ENCODE peak calls at places on chromosome 21, in six cellular contexts. M, T, A, I, J and L are unnamed samples.

GRCh38 chr21:44353200-44353970 is at the start of gene TRPM2:
- DNase-seq in J (no peak), A (no peak), I (peak; percentile 52), M (peak; percentile 40), T (no peak), L (no peak)

GRCh38 chr21:45114072-45114471 is 39.7 kb downstream of the ADARB1 start:
- DNase-seq in T (no peak), J (no peak), A (no peak), M (no peak), I (no peak), L (no peak)

GRCh38 chr21:46114963-46115362 is 17.1 kb downstream of the COL6A2 start:
- DNase-seq in T (no peak), J (peak; percentile 0), I (no peak), A (no peak), M (no peak), L (peak; percentile 4)

GRCh38 chr21:34004013-34004938 is 69.1 kb upstream of the MRPS6 start:
- DNase-seq in J (no peak), M (no peak), A (no peak), I (no peak), T (no peak), L (no peak)

GRCh38 chr21:33266050-33266783 is at the start of gene IL10RB:
- DNase-seq in M (peak; percentile 78), A (peak; percentile 74), I (peak; percentile 87), T (no peak), J (peak; percentile 71), L (peak; percentile 61)

GRCh38 chr21:46082638-46083270 is 15.2 kb upstream of the COL6A2 start:
- DNase-seq in J (no peak), A (no peak), T (no peak), I (no peak), M (no peak), L (no peak)

GRCh38 chr21:46110499-46111192 is 12.7 kb downstream of the COL6A2 start:
- DNase-seq in I (peak; percentile 26), A (peak; percentile 62), J (no peak), T (no peak), M (peak; percentile 21), L (peak; percentile 3)

GRCh38 chr21:38140192-38140905 is 116.4 kb upstream of the KCNJ15 start:
- DNase-seq in M (peak; percentile 43), T (no peak), J (no peak), A (peak; percentile 76), I (no peak), L (no peak)

GRCh38 chr21:46219591-46220239 is 8.9 kb downstream of the LSS start:
- DNase-seq in M (no peak), T (no peak), A (peak; percentile 37), I (no peak), J (no peak), L (no peak)

GRCh38 chr21:42672699-42673458 is 19.5 kb downstream of the PDE9A start:
- DNase-seq in J (no peak), T (no peak), M (no peak), I (no peak), A (no peak), L (no peak)
- TF ChIP-seq CTCF in J (no peak), T (no peak), M (no peak), I (no peak), A (no peak), L (no peak)

GRCh38 chr21:35051287-35051818 is 2.3 kb upstream of the RUNX1 start:
- DNase-seq in J (peak; percentile 54), A (peak; percentile 61), T (no peak), I (peak; percentile 89), M (peak; percentile 89), L (peak; percentile 56)
- TF ChIP-seq CTCF in J (no peak), A (peak; percentile 14), T (peak; percentile 50), I (peak; percentile 68), M (peak; percentile 69), L (peak; percentile 76)

GRCh38 chr21:28196981-28197380 is 795.7 kb downstream of the LTN1 start:
- DNase-seq in T (no peak), J (no peak), A (no peak), M (no peak), I (no peak), L (no peak)

DNA sequence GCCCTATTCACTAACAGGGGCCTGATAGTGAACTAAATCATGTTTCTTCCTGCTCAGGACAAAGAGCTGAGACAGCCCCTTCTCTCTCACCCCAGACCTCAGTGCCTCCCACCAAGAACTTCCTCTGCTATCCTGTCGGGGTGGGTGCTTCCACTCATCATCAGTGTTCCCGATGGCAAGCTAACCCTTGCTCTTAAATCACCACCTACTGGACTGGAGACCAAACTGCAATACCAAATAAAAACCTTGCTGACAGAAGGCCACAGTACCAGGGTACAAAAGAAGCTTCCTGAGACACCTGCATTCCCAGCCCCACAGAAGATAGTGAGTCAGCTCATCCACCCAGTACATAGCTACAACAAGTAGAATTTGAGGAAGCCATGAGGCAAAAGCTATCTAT is 799.5 kb downstream of the LTN1 start:
- DNase-seq in A (no peak), M (no peak), J (no peak), T (no peak), I (no peak), L (no peak)
- TF ChIP-seq CTCF in A (no peak), M (no peak), J (no peak), T (peak; percentile 18), I (no peak), L (no peak)

DNA sequence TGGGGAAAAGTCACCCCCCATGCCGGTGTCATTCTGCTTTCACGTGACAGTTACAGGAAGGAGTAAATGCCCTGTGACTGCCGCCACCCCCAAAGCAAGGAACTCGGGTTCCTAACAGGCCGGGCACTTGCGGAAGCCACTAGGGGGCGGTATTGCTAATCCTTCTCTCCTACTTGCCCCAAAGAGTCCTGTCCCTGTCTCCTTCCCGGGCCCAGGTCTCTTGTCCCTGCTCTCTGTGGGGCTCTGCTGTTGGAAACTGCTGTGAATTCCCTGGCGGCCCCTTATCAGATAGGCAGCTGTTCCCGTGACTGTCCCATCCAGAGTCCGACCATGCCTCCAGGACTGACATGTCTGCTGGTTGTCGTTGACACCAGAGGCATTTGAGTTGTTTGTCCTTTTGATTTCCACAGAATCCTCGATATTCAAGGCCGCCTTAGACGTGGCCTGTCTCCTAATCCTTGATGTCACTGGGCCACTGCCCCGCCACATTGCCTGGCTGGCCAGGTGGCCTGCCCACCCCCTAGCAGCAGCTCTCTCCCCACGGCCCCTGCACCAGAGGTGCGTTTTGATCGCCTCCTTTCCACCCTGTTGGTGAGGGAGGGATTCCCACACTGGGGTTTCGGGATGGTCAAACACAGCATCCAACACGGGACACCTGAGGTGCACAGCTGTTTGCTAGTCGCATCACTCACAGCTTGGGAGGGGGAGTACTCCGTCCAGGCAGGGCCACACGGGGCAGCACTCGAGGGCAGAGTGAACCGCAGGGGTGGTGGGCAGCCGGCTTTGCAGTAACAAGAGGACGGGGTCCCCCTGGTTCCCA is 37.3 kb downstream of the CHAF1B start:
- DNase-seq in T (no peak), A (peak; percentile 22), M (peak; percentile 66), I (peak; percentile 63), J (no peak), L (peak; percentile 28)
- TF ChIP-seq CTCF in T (peak; percentile 95), A (no peak), M (peak; percentile 30), I (peak; percentile 62), J (no peak), L (peak; percentile 68)

GRCh38 chr21:31518580-31518979 is 140.9 kb upstream of the SOD1 start:
- DNase-seq in I (no peak), M (no peak), J (no peak), T (no peak), A (no peak), L (no peak)

GRCh38 chr21:31511258-31511657 is 148.2 kb upstream of the SOD1 start:
- DNase-seq in J (no peak), I (no peak), M (no peak), T (no peak), A (no peak), L (no peak)

GRCh38 chr21:31515253-31515652 is 144.2 kb upstream of the SOD1 start:
- DNase-seq in A (no peak), M (no peak), T (no peak), J (no peak), I (no peak), L (no peak)

GRCh38 chr21:31517664-31518402 is 141.7 kb upstream of the SOD1 start:
- DNase-seq in I (no peak), J (no peak), A (no peak), T (no peak), M (no peak), L (no peak)

GRCh38 chr21:31514598-31514997 is 144.9 kb upstream of the SOD1 start:
- DNase-seq in T (no peak), A (no peak), I (no peak), M (no peak), J (no peak), L (no peak)
- TF ChIP-seq CTCF in T (peak; percentile 36), A (no peak), I (no peak), M (no peak), J (no peak), L (no peak)